ENCODE peak calls at places on chromosome 17, in four cellular contexts. One of them, this sample, is unnamed. For H3K9me3, the result is how much of the 10 kb centered on the place peaks cover.

GRCh38 chr17:66968916-66969315 is 4.4 kb downstream of the CACNG4 start:
- DNase-seq in astrocyte: no peak
- DNase-seq in lung: no peak
- DNase-seq in lower lobe of right lung: no peak
- DNase-seq in this sample: no peak

GRCh38 chr17:83176956-83177583 is 97.7 kb downstream of the METRNL start:
- DNase-seq in astrocyte: no peak
- DNase-seq in lower lobe of right lung: no peak
- DNase-seq in lung: peak
- DNase-seq in this sample: no peak

GRCh38 chr17:17042851-17043667 is 802 bp downstream of the MPRIP start:
- DNase-seq in lower lobe of right lung: peak
- DNase-seq in astrocyte: no peak
- DNase-seq in lung: no peak
- DNase-seq in this sample: peak

GRCh38 chr17:40311575-40311974 is 2.6 kb downstream of the RARA start:
- DNase-seq in astrocyte: no peak
- DNase-seq in lower lobe of right lung: peak
- DNase-seq in lung: no peak
- DNase-seq in this sample: peak

GRCh38 chr17:77076046-77076882 is 64.5 kb upstream of the SEC14L1 start:
- DNase-seq in astrocyte: no peak
- DNase-seq in lower lobe of right lung: no peak
- DNase-seq in lung: no peak
- DNase-seq in this sample: peak

GRCh38 chr17:65530985-65531507 is 30.4 kb downstream of the AXIN2 start:
- DNase-seq in lower lobe of right lung: no peak
- DNase-seq in astrocyte: peak
- DNase-seq in lung: no peak
- DNase-seq in this sample: peak

GRCh38 chr17:17943281-17943984 is 28.8 kb downstream of the TOM1L2 start:
- DNase-seq in lung: no peak
- DNase-seq in astrocyte: no peak
- DNase-seq in lower lobe of right lung: no peak
- DNase-seq in this sample: no peak

GRCh38 chr17:5762191-5762590 is 177.9 kb upstream of the NLRP1 start:
- DNase-seq in lung: no peak
- DNase-seq in astrocyte: no peak
- DNase-seq in lower lobe of right lung: no peak
- DNase-seq in this sample: no peak

GRCh38 chr17:77394540-77395295 is 253.9 kb downstream of the SEC14L1 start:
- DNase-seq in lung: no peak
- DNase-seq in lower lobe of right lung: peak
- DNase-seq in astrocyte: peak
- DNase-seq in this sample: no peak

GRCh38 chr17:56917559-56918296 is 3.9 kb upstream of the TRIM25 start:
- DNase-seq in astrocyte: no peak
- DNase-seq in lung: no peak
- DNase-seq in lower lobe of right lung: no peak
- DNase-seq in this sample: peak

GRCh38 chr17:63978266-63979200 is 5.8 kb upstream of the SCN4A start:
- DNase-seq in astrocyte: no peak
- DNase-seq in lung: no peak
- DNase-seq in lower lobe of right lung: no peak
- DNase-seq in this sample: no peak

GRCh38 chr17:33127706-33128105 is 136.1 kb downstream of the SPACA3 start:
- DNase-seq in lower lobe of right lung: no peak
- DNase-seq in lung: no peak
- DNase-seq in astrocyte: peak
- DNase-seq in this sample: peak

GRCh38 chr17:78933025-78933958 is 8.1 kb upstream of the TIMP2 start:
- DNase-seq in lung: peak
- DNase-seq in astrocyte: peak
- DNase-seq in lower lobe of right lung: no peak
- DNase-seq in this sample: peak

GRCh38 chr17:49224198-49224996 is 6.2 kb downstream of the PHOSPHO1 start:
- DNase-seq in astrocyte: no peak
- DNase-seq in lung: no peak
- DNase-seq in lower lobe of right lung: peak
- DNase-seq in this sample: no peak

GRCh38 chr17:36999475-36999874 is 50.7 kb downstream of the AATF start:
- DNase-seq in lung: no peak
- DNase-seq in astrocyte: no peak
- DNase-seq in lower lobe of right lung: no peak
- DNase-seq in this sample: no peak

GRCh38 chr17:36992701-36993100 is 43.9 kb downstream of the AATF start:
- DNase-seq in lung: no peak
- DNase-seq in lower lobe of right lung: no peak
- DNase-seq in astrocyte: no peak
- DNase-seq in this sample: no peak

GRCh38 chr17:36989173-36989572 is 40.4 kb downstream of the AATF start:
- DNase-seq in lung: no peak
- DNase-seq in lower lobe of right lung: no peak
- DNase-seq in astrocyte: no peak
- DNase-seq in this sample: no peak

GRCh38 chr17:36993227-36993626 is 44.5 kb downstream of the AATF start:
- DNase-seq in lung: no peak
- DNase-seq in lower lobe of right lung: no peak
- DNase-seq in astrocyte: no peak
- DNase-seq in this sample: no peak

GRCh38 chr17:36994438-36994837 is 45.7 kb downstream of the AATF start:
- DNase-seq in astrocyte: peak
- DNase-seq in lower lobe of right lung: no peak
- DNase-seq in lung: no peak
- DNase-seq in this sample: peak
- H3K9me3 ChIP-seq in astrocyte: under half
- H3K9me3 ChIP-seq in lower lobe of right lung: under half
- H3K9me3 ChIP-seq in lung: under half
- H3K9me3 ChIP-seq in this sample: under half

GRCh38 chr17:42521036-42521435 is 15.0 kb upstream of the NAGLU start:
- DNase-seq in lung: no peak
- DNase-seq in astrocyte: no peak
- DNase-seq in lower lobe of right lung: no peak
- DNase-seq in this sample: peak
- H3K27ac ChIP-seq in lung: peak
- H3K27ac ChIP-seq in astrocyte: peak
- H3K27ac ChIP-seq in lower lobe of right lung: peak
- H3K27ac ChIP-seq in this sample: peak

GRCh38 chr17:7611635-7612293 is 2.9 kb downstream of the FXR2 start:
- DNase-seq in astrocyte: no peak
- DNase-seq in lung: no peak
- DNase-seq in lower lobe of right lung: no peak
- DNase-seq in this sample: no peak

GRCh38 chr17:7615265-7615747 is 609 bp upstream of the FXR2 start:
- DNase-seq in lung: no peak
- DNase-seq in astrocyte: no peak
- DNase-seq in lower lobe of right lung: no peak
- DNase-seq in this sample: no peak

GRCh38 chr17:7614422-7615264 is at the start of gene FXR2:
- DNase-seq in astrocyte: peak
- DNase-seq in lung: peak
- DNase-seq in lower lobe of right lung: peak
- DNase-seq in this sample: peak

GRCh38 chr17:7612294-7612640 is 2.4 kb downstream of the FXR2 start:
- DNase-seq in astrocyte: no peak
- DNase-seq in lower lobe of right lung: no peak
- DNase-seq in lung: no peak
- DNase-seq in this sample: no peak

GRCh38 chr17:7613769-7614421 is 802 bp downstream of the FXR2 start:
- DNase-seq in lung: no peak
- DNase-seq in astrocyte: peak
- DNase-seq in lower lobe of right lung: peak
- DNase-seq in this sample: peak
- H3K9me3 ChIP-seq in lung: under half
- H3K9me3 ChIP-seq in astrocyte: under half
- H3K9me3 ChIP-seq in lower lobe of right lung: under half
- H3K9me3 ChIP-seq in this sample: under half

GRCh38 chr17:70098030-70098429 is 23.0 kb downstream of the KCNJ16 start:
- DNase-seq in lung: no peak
- DNase-seq in lower lobe of right lung: no peak
- DNase-seq in astrocyte: no peak
- DNase-seq in this sample: no peak
- H3K27ac ChIP-seq in lung: no peak
- H3K27ac ChIP-seq in lower lobe of right lung: no peak
- H3K27ac ChIP-seq in astrocyte: no peak
- H3K27ac ChIP-seq in this sample: no peak

DNA sequence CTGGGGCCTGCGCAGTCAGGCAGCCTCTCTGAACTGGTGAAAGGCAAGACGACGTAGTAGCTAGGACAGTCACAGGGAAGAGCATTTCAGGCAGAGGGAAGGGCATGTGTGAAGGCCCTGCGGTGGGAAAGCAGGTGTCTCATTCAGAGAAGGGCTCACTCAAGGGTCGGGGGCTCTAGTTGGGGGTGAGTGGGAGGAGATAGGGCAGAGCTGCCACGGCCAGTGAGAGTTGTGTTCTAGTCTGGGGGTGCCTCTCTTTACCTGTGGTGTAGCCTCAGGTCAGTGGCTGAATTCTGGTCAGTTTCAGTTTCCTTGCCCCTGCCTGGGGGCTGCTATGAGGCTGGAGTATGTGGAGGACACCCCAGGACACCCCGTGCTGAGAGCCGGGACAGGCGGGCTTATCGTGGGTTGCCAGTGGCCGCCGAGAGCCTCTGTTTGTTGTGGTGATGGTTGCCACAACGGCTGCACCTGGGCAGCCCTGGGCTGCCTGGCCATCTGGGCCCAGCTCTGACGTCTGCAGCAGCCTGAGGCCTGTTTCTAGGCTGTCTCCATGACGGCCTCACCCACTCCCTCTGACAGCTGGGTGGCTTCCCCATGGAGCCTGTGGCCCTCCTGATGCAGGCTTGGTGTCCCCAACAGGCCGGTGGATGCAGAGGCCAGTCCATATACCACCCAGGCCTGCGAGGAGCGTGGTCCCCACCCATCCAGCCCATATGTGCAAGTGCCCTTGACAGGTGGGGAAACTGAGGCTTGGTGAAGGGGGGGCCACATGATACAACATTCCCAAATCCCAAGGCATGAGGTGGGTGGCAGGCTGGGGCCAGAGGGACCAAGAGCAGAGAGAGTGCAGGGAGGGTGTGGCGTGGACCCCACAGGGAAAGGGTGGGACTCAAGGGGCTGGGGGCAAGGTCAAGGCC is 10.8 kb downstream of the MAP2K3 start:
- DNase-seq in lung: no peak
- DNase-seq in astrocyte: no peak
- DNase-seq in lower lobe of right lung: no peak
- DNase-seq in this sample: peak
- H3K9me3 ChIP-seq in lung: under half
- H3K9me3 ChIP-seq in astrocyte: under half
- H3K9me3 ChIP-seq in lower lobe of right lung: under half
- H3K9me3 ChIP-seq in this sample: under half

GRCh38 chr17:75723201-75723930 is 2.1 kb downstream of the ITGB4 start:
- DNase-seq in lower lobe of right lung: peak
- DNase-seq in astrocyte: no peak
- DNase-seq in lung: no peak
- DNase-seq in this sample: peak
- H3K27ac ChIP-seq in lower lobe of right lung: no peak
- H3K27ac ChIP-seq in astrocyte: no peak
- H3K27ac ChIP-seq in lung: peak
- H3K27ac ChIP-seq in this sample: no peak

GRCh38 chr17:70446446-70446845 is 277.1 kb downstream of the KCNJ2 start:
- DNase-seq in lung: no peak
- DNase-seq in lower lobe of right lung: no peak
- DNase-seq in astrocyte: no peak
- DNase-seq in this sample: no peak

GRCh38 chr17:70447588-70447987 is 278.3 kb downstream of the KCNJ2 start:
- DNase-seq in astrocyte: no peak
- DNase-seq in lower lobe of right lung: no peak
- DNase-seq in lung: no peak
- DNase-seq in this sample: no peak
- H3K9me3 ChIP-seq in astrocyte: under half
- H3K9me3 ChIP-seq in lower lobe of right lung: under half
- H3K9me3 ChIP-seq in lung: under half
- H3K9me3 ChIP-seq in this sample: under half

GRCh38 chr17:42159796-42160551 is 5.2 kb upstream of the RAB5C start:
- DNase-seq in astrocyte: no peak
- DNase-seq in lower lobe of right lung: no peak
- DNase-seq in lung: no peak
- DNase-seq in this sample: no peak
- H3K27ac ChIP-seq in astrocyte: no peak
- H3K27ac ChIP-seq in lower lobe of right lung: no peak
- H3K27ac ChIP-seq in lung: no peak
- H3K27ac ChIP-seq in this sample: no peak

GRCh38 chr17:22515599-22515998 is 823.3 kb downstream of the KCNJ18 start:
- DNase-seq in astrocyte: no peak
- DNase-seq in lung: no peak
- DNase-seq in lower lobe of right lung: no peak
- DNase-seq in this sample: no peak
- H3K9me3 ChIP-seq in astrocyte: under half
- H3K9me3 ChIP-seq in lung: under half
- H3K9me3 ChIP-seq in lower lobe of right lung: under half
- H3K9me3 ChIP-seq in this sample: under half

DNA sequence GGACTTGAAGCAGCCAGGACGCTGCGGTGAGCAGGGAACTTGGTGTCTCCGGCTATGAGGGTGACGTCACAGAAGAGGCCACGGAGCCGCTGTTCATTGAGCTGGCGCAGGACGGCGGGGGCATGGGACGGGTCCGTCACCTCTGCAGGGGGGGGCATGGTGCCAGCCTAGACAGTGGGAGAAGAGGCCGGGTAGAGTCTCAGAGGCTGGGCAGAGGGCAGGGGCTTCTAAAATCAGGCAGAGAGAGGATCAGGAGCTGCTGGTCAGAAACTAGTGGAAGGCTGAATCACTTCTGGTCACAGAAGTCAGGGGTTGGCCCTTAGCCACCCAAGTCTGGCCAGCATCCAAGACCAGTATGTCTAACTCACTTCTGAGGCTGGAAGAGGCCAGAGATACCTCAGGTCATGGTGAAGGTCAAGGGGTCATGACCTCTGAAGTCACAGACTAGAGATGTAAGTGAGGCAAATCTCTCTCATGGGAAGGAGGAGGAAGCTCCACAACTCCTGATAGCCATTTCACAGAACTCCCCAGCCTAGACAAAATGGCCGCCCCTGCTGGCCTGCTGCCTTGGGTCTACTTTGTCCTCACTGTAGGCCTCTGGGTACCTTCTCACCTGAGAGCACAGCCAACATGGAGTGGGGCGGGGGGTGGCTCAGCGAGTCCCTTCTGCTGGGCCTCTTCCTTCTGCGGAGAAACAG is 12.6 kb downstream of the ZBTB4 start:
- DNase-seq in astrocyte: peak
- DNase-seq in lung: peak
- DNase-seq in lower lobe of right lung: peak
- DNase-seq in this sample: peak
- H3K27ac ChIP-seq in astrocyte: no peak
- H3K27ac ChIP-seq in lung: peak
- H3K27ac ChIP-seq in lower lobe of right lung: peak
- H3K27ac ChIP-seq in this sample: no peak

This sample was measured in GM23248.